ENCODE peak calls at places on chromosome 9, in four cellular contexts. One of them, this sample, is unnamed.

GRCh38 chr9:137837345-137838278 is 40.0 kb upstream of the CACNA1B start:
- DNase-seq in left cardiac atrium: no peak
- DNase-seq in GM23248: no peak
- DNase-seq in brain microvascular endothelial cell: no peak
- DNase-seq in this sample: no peak

GRCh38 chr9:24614070-24614469 is 68.4 kb upstream of the IZUMO3 start:
- DNase-seq in left cardiac atrium: no peak
- DNase-seq in brain microvascular endothelial cell: no peak
- DNase-seq in GM23248: no peak
- DNase-seq in this sample: no peak

GRCh38 chr9:6667080-6667479 is 21.6 kb upstream of the GLDC start:
- DNase-seq in left cardiac atrium: no peak
- DNase-seq in GM23248: no peak
- DNase-seq in brain microvascular endothelial cell: no peak
- DNase-seq in this sample: no peak

GRCh38 chr9:77420641-77421040 is 227.5 kb downstream of the GNA14 start:
- DNase-seq in brain microvascular endothelial cell: no peak
- DNase-seq in left cardiac atrium: no peak
- DNase-seq in GM23248: no peak
- DNase-seq in this sample: no peak

GRCh38 chr9:137500666-137501397 is 41.7 kb upstream of the NSMF start:
- DNase-seq in GM23248: no peak
- DNase-seq in brain microvascular endothelial cell: no peak
- DNase-seq in left cardiac atrium: no peak
- DNase-seq in this sample: no peak

GRCh38 chr9:72478993-72479392 is 42.4 kb upstream of the TMC1 start:
- DNase-seq in brain microvascular endothelial cell: no peak
- DNase-seq in GM23248: peak
- DNase-seq in left cardiac atrium: no peak
- DNase-seq in this sample: no peak

GRCh38 chr9:84778537-84778936 is 109.0 kb downstream of the NTRK2 start:
- DNase-seq in GM23248: no peak
- DNase-seq in left cardiac atrium: no peak
- DNase-seq in brain microvascular endothelial cell: no peak
- DNase-seq in this sample: no peak

GRCh38 chr9:110284211-110284849 is 28.0 kb upstream of the TXN start:
- DNase-seq in GM23248: no peak
- DNase-seq in brain microvascular endothelial cell: no peak
- DNase-seq in left cardiac atrium: no peak
- DNase-seq in this sample: no peak

GRCh38 chr9:132008184-132008781 is 71.4 kb downstream of the MED27 start:
- DNase-seq in GM23248: peak
- DNase-seq in left cardiac atrium: no peak
- DNase-seq in brain microvascular endothelial cell: peak
- DNase-seq in this sample: peak

GRCh38 chr9:19028835-19029451 is 4.1 kb downstream of the SAXO1 start:
- DNase-seq in GM23248: peak
- DNase-seq in left cardiac atrium: no peak
- DNase-seq in brain microvascular endothelial cell: peak
- DNase-seq in this sample: peak

GRCh38 chr9:6758418-6759113 is 793 bp downstream of the KDM4C start:
- DNase-seq in GM23248: peak
- DNase-seq in left cardiac atrium: peak
- DNase-seq in brain microvascular endothelial cell: peak
- DNase-seq in this sample: no peak

GRCh38 chr9:124482431-124483031 is 24.7 kb downstream of the NR5A1 start:
- DNase-seq in brain microvascular endothelial cell: no peak
- DNase-seq in GM23248: no peak
- DNase-seq in left cardiac atrium: no peak
- DNase-seq in this sample: no peak